ENCODE peak calls at places on chromosomes 11 and 22, in seven cellular contexts. One of them, this sample, is unnamed.

GRCh38 chr11:95299078-95299611 is 68.1 kb upstream of the SESN3 start:
- DNase-seq in HCT116: no peak
- DNase-seq in K562: no peak
- DNase-seq in H1: no peak
- DNase-seq in GM12878: no peak
- DNase-seq in HepG2: no peak
- DNase-seq in SK-N-SH: no peak
- DNase-seq in this sample: no peak

GRCh38 chr11:35619754-35620640 is 1.7 kb downstream of the FJX1 start:
- DNase-seq in K562: peak; percentile 28
- DNase-seq in SK-N-SH: peak; percentile 77
- DNase-seq in H1: peak; percentile 73
- DNase-seq in HCT116: no peak
- DNase-seq in HepG2: peak; percentile 38
- DNase-seq in GM12878: no peak
- DNase-seq in this sample: peak; percentile 39

GRCh38 chr11:60970369-60970774 is 1.1 kb upstream of the CD6 start:
- DNase-seq in HepG2: peak; percentile 16
- DNase-seq in H1: peak; percentile 86
- DNase-seq in K562: peak; percentile 70
- DNase-seq in GM12878: no peak
- DNase-seq in SK-N-SH: peak; percentile 73
- DNase-seq in HCT116: peak; percentile 16
- DNase-seq in this sample: peak; percentile 79

GRCh38 chr11:14625804-14626203 is 17.8 kb upstream of the PDE3B start:
- DNase-seq in SK-N-SH: no peak
- DNase-seq in HCT116: no peak
- DNase-seq in HepG2: no peak
- DNase-seq in K562: no peak
- DNase-seq in GM12878: no peak
- DNase-seq in H1: no peak
- DNase-seq in this sample: no peak

GRCh38 chr22:37465721-37466120 is 20.5 kb downstream of the MFNG start:
- DNase-seq in H1: no peak
- DNase-seq in GM12878: no peak
- DNase-seq in SK-N-SH: no peak
- DNase-seq in HepG2: no peak
- DNase-seq in HCT116: no peak
- DNase-seq in K562: no peak
- DNase-seq in this sample: no peak

GRCh38 chr11:111840143-111840542 is 31.2 kb downstream of the ALG9 start:
- DNase-seq in HCT116: no peak
- DNase-seq in HepG2: peak; percentile 93
- DNase-seq in SK-N-SH: no peak
- DNase-seq in K562: no peak
- DNase-seq in GM12878: no peak
- DNase-seq in H1: no peak
- DNase-seq in this sample: no peak

GRCh38 chr22:17086301-17086700 is 1.5 kb downstream of the IL17RA start:
- DNase-seq in GM12878: no peak
- DNase-seq in SK-N-SH: no peak
- DNase-seq in HepG2: no peak
- DNase-seq in K562: no peak
- DNase-seq in HCT116: no peak
- DNase-seq in H1: no peak
- DNase-seq in this sample: no peak

GRCh38 chr22:38981005-38981658 is 1.0 kb upstream of the APOBEC3B start:
- DNase-seq in H1: no peak
- DNase-seq in HCT116: peak; percentile 37
- DNase-seq in GM12878: no peak
- DNase-seq in SK-N-SH: no peak
- DNase-seq in K562: peak; percentile 59
- DNase-seq in HepG2: peak; percentile 67
- DNase-seq in this sample: peak; percentile 65

GRCh38 chr11:73152086-73152853 is 10.2 kb upstream of the FCHSD2 start:
- DNase-seq in HepG2: no peak
- DNase-seq in H1: no peak
- DNase-seq in SK-N-SH: no peak
- DNase-seq in GM12878: no peak
- DNase-seq in K562: no peak
- DNase-seq in HCT116: no peak
- DNase-seq in this sample: no peak

GRCh38 chr11:119370486-119371046 is 10.9 kb downstream of the USP2 start:
- DNase-seq in HCT116: no peak
- DNase-seq in HepG2: peak; percentile 71
- DNase-seq in GM12878: no peak
- DNase-seq in SK-N-SH: no peak
- DNase-seq in H1: no peak
- DNase-seq in K562: no peak
- DNase-seq in this sample: no peak

GRCh38 chr11:2507212-2507901 is 62.5 kb downstream of the KCNQ1 start:
- DNase-seq in HCT116: no peak
- DNase-seq in HepG2: no peak
- DNase-seq in GM12878: no peak
- DNase-seq in SK-N-SH: no peak
- DNase-seq in H1: no peak
- DNase-seq in K562: peak; percentile 1
- DNase-seq in this sample: no peak

GRCh38 chr22:43168416-43169309 is 17.3 kb downstream of the TSPO start:
- DNase-seq in HepG2: no peak
- DNase-seq in K562: no peak
- DNase-seq in SK-N-SH: no peak
- DNase-seq in H1: no peak
- DNase-seq in GM12878: no peak
- DNase-seq in HCT116: no peak
- DNase-seq in this sample: no peak

GRCh38 chr11:44957051-44957515 is 6.4 kb upstream of the TP53I11 start:
- DNase-seq in HepG2: no peak
- DNase-seq in K562: no peak
- DNase-seq in SK-N-SH: no peak
- DNase-seq in GM12878: no peak
- DNase-seq in H1: no peak
- DNase-seq in HCT116: no peak
- DNase-seq in this sample: no peak

GRCh38 chr11:95762513-95762912 is 27.1 kb downstream of the FAM76B start:
- DNase-seq in HCT116: no peak
- DNase-seq in GM12878: no peak
- DNase-seq in SK-N-SH: no peak
- DNase-seq in H1: no peak
- DNase-seq in HepG2: no peak
- DNase-seq in K562: no peak
- DNase-seq in this sample: no peak

GRCh38 chr11:78039919-78040671 is 17.0 kb upstream of the KCTD14 start:
- DNase-seq in GM12878: no peak
- DNase-seq in SK-N-SH: peak; percentile 84
- DNase-seq in K562: peak; percentile 82
- DNase-seq in HCT116: no peak
- DNase-seq in H1: no peak
- DNase-seq in HepG2: peak; percentile 67
- DNase-seq in this sample: peak; percentile 49

GRCh38 chr11:46463701-46464100 is 72.1 kb upstream of the CHRM4 start:
- DNase-seq in SK-N-SH: no peak
- DNase-seq in HepG2: no peak
- DNase-seq in GM12878: no peak
- DNase-seq in HCT116: no peak
- DNase-seq in K562: no peak
- DNase-seq in H1: no peak
- DNase-seq in this sample: no peak

GRCh38 chr11:43923327-43924111 is 18.9 kb upstream of the C11orf96 start:
- DNase-seq in H1: no peak
- DNase-seq in HepG2: no peak
- DNase-seq in K562: no peak
- DNase-seq in GM12878: no peak
- DNase-seq in HCT116: no peak
- DNase-seq in SK-N-SH: peak; percentile 56
- DNase-seq in this sample: no peak

GRCh38 chr22:41446639-41447434 is at the start of gene TOB2:
- DNase-seq in GM12878: peak; percentile 71
- DNase-seq in SK-N-SH: peak; percentile 80
- DNase-seq in K562: peak; percentile 86
- DNase-seq in H1: peak; percentile 97
- DNase-seq in HCT116: peak; percentile 93
- DNase-seq in HepG2: peak; percentile 86
- DNase-seq in this sample: no peak

GRCh38 chr22:43860126-43860525 is 2.2 kb downstream of the SULT4A1 start:
- DNase-seq in K562: no peak
- DNase-seq in SK-N-SH: no peak
- DNase-seq in GM12878: no peak
- DNase-seq in HCT116: no peak
- DNase-seq in H1: no peak
- DNase-seq in HepG2: no peak
- DNase-seq in this sample: no peak

GRCh38 chr11:41056892-41057569 is 402.4 kb downstream of the LRRC4C start:
- DNase-seq in HCT116: no peak
- DNase-seq in GM12878: no peak
- DNase-seq in HepG2: no peak
- DNase-seq in SK-N-SH: no peak
- DNase-seq in H1: no peak
- DNase-seq in K562: no peak
- DNase-seq in this sample: no peak

GRCh38 chr22:40396882-40397281 is 26.5 kb downstream of the SGSM3 start:
- DNase-seq in HCT116: no peak
- DNase-seq in H1: peak; percentile 53
- DNase-seq in K562: no peak
- DNase-seq in SK-N-SH: peak; percentile 75
- DNase-seq in HepG2: no peak
- DNase-seq in GM12878: no peak
- DNase-seq in this sample: peak; percentile 83

GRCh38 chr22:23530766-23531282 is 49.3 kb downstream of the IGLL1 start:
- DNase-seq in SK-N-SH: no peak
- DNase-seq in HepG2: no peak
- DNase-seq in K562: no peak
- DNase-seq in GM12878: no peak
- DNase-seq in H1: no peak
- DNase-seq in HCT116: no peak
- DNase-seq in this sample: no peak

GRCh38 chr11:74347381-74347780 is 35.9 kb upstream of the P4HA3 start:
- DNase-seq in HCT116: no peak
- DNase-seq in GM12878: no peak
- DNase-seq in HepG2: peak; percentile 32
- DNase-seq in K562: no peak
- DNase-seq in H1: no peak
- DNase-seq in SK-N-SH: no peak
- DNase-seq in this sample: no peak

DNA sequence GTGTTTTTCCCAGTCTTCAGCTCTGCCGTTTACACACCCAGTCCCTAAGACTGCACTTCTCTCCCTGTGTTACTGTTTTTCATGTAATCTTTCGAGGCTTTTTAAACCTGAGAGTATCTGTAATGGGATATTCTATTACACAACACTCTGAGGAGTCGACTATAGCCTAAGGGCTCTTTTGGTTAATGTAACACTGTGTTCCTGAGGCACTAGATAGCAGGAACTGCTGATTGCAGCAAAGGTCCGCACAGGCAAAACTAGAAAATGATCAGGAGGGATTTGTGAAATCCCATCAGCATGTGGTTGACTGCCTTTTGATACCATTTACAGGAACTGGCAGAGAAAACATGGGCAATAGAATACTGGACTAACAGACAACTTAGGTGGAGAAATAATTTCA is 512.3 kb upstream of the RAG2 start:
- DNase-seq in HepG2: no peak
- DNase-seq in HCT116: no peak
- DNase-seq in H1: no peak
- DNase-seq in GM12878: no peak
- DNase-seq in SK-N-SH: no peak
- DNase-seq in K562: no peak
- DNase-seq in this sample: no peak
- TF ChIP-seq JUND in HepG2: no peak
- TF ChIP-seq JUND in HCT116: no peak
- TF ChIP-seq JUND in H1: no peak
- TF ChIP-seq JUND in GM12878: no peak
- TF ChIP-seq JUND in SK-N-SH: no peak
- TF ChIP-seq JUND in K562: no peak
- TF ChIP-seq JUND in this sample: no peak

DNA sequence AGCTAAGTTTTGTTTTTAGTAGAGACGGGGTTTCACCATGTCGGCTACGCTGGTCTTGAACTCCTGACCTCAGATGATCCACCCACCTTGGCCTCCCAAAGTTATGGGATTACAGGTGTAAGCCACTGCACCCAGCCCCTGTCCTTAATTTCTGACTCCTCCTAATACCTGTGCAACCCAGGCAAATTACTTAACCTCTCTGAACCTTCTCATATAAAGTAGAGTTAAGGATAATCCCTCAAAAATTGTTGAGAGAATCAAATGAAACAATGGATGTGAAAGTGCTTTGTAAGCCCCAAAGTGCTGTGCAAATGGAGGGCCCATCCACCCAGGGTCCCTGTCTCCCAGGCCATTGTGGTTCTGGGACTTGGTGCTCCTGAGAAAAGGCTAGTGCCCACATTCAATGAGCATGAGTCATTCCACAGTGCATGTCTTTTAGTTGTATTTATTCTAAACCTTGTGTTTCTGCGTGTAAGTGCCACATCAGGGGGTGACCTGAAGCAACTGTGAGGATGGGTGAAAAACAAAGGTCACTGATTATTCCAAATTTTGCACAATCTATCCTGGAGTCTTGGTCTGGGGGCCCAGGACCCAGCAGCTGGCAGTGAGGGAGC is 61.4 kb upstream of the PTPRJ start:
- DNase-seq in K562: no peak
- DNase-seq in GM12878: no peak
- DNase-seq in HCT116: no peak
- DNase-seq in HepG2: no peak
- DNase-seq in SK-N-SH: no peak
- DNase-seq in H1: no peak
- DNase-seq in this sample: no peak
- TF ChIP-seq JUND in K562: no peak
- TF ChIP-seq JUND in GM12878: no peak
- TF ChIP-seq JUND in HCT116: no peak
- TF ChIP-seq JUND in HepG2: no peak
- TF ChIP-seq JUND in SK-N-SH: peak; percentile 64
- TF ChIP-seq JUND in H1: peak; percentile 56
- TF ChIP-seq JUND in this sample: no peak

GRCh38 chr11:125407046-125407445 is 89.0 kb downstream of the FEZ1 start:
- DNase-seq in K562: no peak
- DNase-seq in HepG2: no peak
- DNase-seq in HCT116: no peak
- DNase-seq in SK-N-SH: no peak
- DNase-seq in GM12878: no peak
- DNase-seq in H1: no peak
- DNase-seq in this sample: no peak
- TF ChIP-seq JUND in K562: no peak
- TF ChIP-seq JUND in HepG2: no peak
- TF ChIP-seq JUND in HCT116: no peak
- TF ChIP-seq JUND in SK-N-SH: no peak
- TF ChIP-seq JUND in GM12878: no peak
- TF ChIP-seq JUND in H1: no peak
- TF ChIP-seq JUND in this sample: no peak

DNA sequence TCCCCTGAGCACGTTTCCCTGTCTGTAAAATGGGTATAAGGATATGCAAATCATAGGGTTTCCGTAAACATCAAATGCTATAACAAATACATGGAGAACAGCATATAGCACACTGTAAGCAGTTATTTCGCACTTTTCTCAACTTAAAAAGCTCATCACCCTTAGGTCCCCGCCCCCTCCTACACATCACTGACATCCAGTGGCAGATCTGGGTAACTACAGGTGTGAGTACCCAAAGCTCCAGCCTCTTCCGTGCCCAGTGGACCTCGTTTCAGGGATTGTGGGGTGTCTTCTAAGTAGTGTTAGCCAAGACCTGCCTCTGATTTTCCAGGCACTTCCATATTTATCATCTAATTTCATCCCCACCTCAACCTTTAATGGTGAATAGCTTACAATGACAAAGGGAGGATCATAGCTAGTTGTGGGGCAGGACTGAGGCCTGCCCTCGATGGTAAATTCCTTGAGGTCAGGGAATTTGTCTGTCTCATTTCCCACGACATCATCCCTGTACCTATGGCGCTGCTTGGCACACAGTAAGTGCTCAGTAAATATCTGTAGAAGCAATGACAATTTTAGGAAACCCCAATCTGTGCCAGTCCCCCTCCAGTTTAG is 340.6 kb downstream of the TENM4 start:
- DNase-seq in HepG2: peak; percentile 45
- DNase-seq in HCT116: peak; percentile 12
- DNase-seq in K562: peak; percentile 77
- DNase-seq in GM12878: no peak
- DNase-seq in SK-N-SH: peak; percentile 82
- DNase-seq in H1: peak; percentile 57
- DNase-seq in this sample: peak; percentile 76
- TF ChIP-seq JUND in HepG2: no peak
- TF ChIP-seq JUND in HCT116: no peak
- TF ChIP-seq JUND in K562: no peak
- TF ChIP-seq JUND in GM12878: no peak
- TF ChIP-seq JUND in SK-N-SH: no peak
- TF ChIP-seq JUND in H1: no peak
- TF ChIP-seq JUND in this sample: no peak

This sample was measured in T47D.